ENCODE peak calls at places on chromosomes 3 and 15, in four cellular contexts. P is neural progenitor cell, M is hepatocyte, N is MM.1S. U is an unnamed sample.
A peak's percentile ranks its signal among the peaks of the same experiment; 100 is the strongest.

GRCh38 chr3:155556531-155556930 is 188.3 kb downstream of the PLCH1 start:
- DNase-seq in P (no peak), M (no peak), N (no peak), U (peak; percentile 31)

GRCh38 chr15:38620108-38620507 is 55.5 kb upstream of the RASGRP1 start:
- DNase-seq in P (no peak), M (no peak), N (no peak), U (no peak)

GRCh38 chr3:150248116-150248864 is 159.8 kb upstream of the TSC22D2 start:
- DNase-seq in P (no peak), M (no peak), N (peak; percentile 17), U (peak; percentile 53)

GRCh38 chr3:127762787-127763105 is 59.6 kb downstream of the MGLL start:
- DNase-seq in P (no peak), M (no peak), N (no peak), U (no peak)

GRCh38 chr3:11238057-11238456 is 34.1 kb upstream of the ATG7 start:
- DNase-seq in P (no peak), M (peak; percentile 23), N (no peak), U (peak; percentile 91)

GRCh38 chr3:41265823-41266273 is 66.5 kb downstream of the CTNNB1 start:
- DNase-seq in P (no peak), M (no peak), N (no peak), U (peak; percentile 65)

GRCh38 chr3:10352146-10352911 is 31.4 kb upstream of the SEC13 start:
- DNase-seq in P (no peak), M (peak; percentile 66), N (no peak), U (peak; percentile 39)

GRCh38 chr15:76190767-76191538 is 120.3 kb downstream of the ETFA start:
- DNase-seq in P (peak; percentile 92), M (peak; percentile 91), N (peak; percentile 79), U (peak; percentile 92)

GRCh38 chr15:69456208-69457166 is 3.9 kb downstream of the RPLP1 start:
- DNase-seq in P (no peak), M (no peak), N (no peak), U (no peak)

GRCh38 chr3:40620151-40620550 is 95.4 kb downstream of the ZNF621 start:
- DNase-seq in P (no peak), M (no peak), N (no peak), U (peak; percentile 5)

GRCh38 chr3:21024563-21024962 is 726.4 kb downstream of the ZNF385D start:
- DNase-seq in P (no peak), M (no peak), N (no peak), U (no peak)

GRCh38 chr3:55434789-55435188 is 52.3 kb downstream of the WNT5A start:
- DNase-seq in P (peak; percentile 45), M (no peak), N (peak; percentile 60), U (peak; percentile 36)

GRCh38 chr3:178522200-178523052 is 13.8 kb upstream of the KCNMB2 start:
- DNase-seq in P (no peak), M (no peak), N (peak; percentile 94), U (no peak)

GRCh38 chr3:178519701-178520100 is 16.5 kb upstream of the KCNMB2 start:
- DNase-seq in P (no peak), M (no peak), N (peak; percentile 52), U (no peak)

GRCh38 chr3:178517665-178518366 is 18.4 kb upstream of the KCNMB2 start:
- DNase-seq in P (no peak), M (no peak), N (no peak), U (no peak)

GRCh38 chr3:178520436-178520835 is 15.8 kb upstream of the KCNMB2 start:
- DNase-seq in P (no peak), M (no peak), N (no peak), U (no peak)

GRCh38 chr3:178518660-178519396 is 17.4 kb upstream of the KCNMB2 start:
- DNase-seq in P (no peak), M (no peak), N (peak; percentile 99), U (peak; percentile 16)
- TF ChIP-seq EZH2 in P (no peak), M (no peak), N (no peak), U (no peak)

GRCh38 chr3:188156051-188156450 is 2.1 kb downstream of the LPP start:
- DNase-seq in P (no peak), M (no peak), N (no peak), U (no peak)

GRCh38 chr3:188154758-188155574 is 1.0 kb downstream of the LPP start:
- DNase-seq in P (no peak), M (no peak), N (no peak), U (peak; percentile 51)

GRCh38 chr3:188153498-188153948 is 434 bp upstream of the LPP start:
- DNase-seq in P (peak; percentile 94), M (peak; percentile 95), N (no peak), U (peak; percentile 97)

GRCh38 chr3:188152660-188153497 is 1.1 kb upstream of the LPP start:
- DNase-seq in P (peak; percentile 44), M (peak; percentile 78), N (no peak), U (peak; percentile 86)

GRCh38 chr3:188153949-188154757 is at the start of gene LPP:
- DNase-seq in P (peak; percentile 89), M (peak; percentile 88), N (peak; percentile 51), U (peak; percentile 90)
- TF ChIP-seq EZH2phosphoT487 in P (no peak), M (no peak), N (no peak), U (no peak)

GRCh38 chr15:73368301-73369072 is at the start of gene HCN4:
- DNase-seq in P (peak; percentile 86), M (peak; percentile 43), N (no peak), U (peak; percentile 38)

GRCh38 chr15:73366766-73367623 is 1.8 kb downstream of the HCN4 start:
- DNase-seq in P (peak; percentile 54), M (no peak), N (no peak), U (no peak)

GRCh38 chr15:73370151-73370550 is 1.4 kb upstream of the HCN4 start:
- DNase-seq in P (peak; percentile 29), M (no peak), N (no peak), U (peak; percentile 29)

GRCh38 chr15:73369073-73369694 is 426 bp upstream of the HCN4 start:
- DNase-seq in P (peak; percentile 41), M (no peak), N (no peak), U (peak; percentile 13)

GRCh38 chr15:73367624-73368300 is 996 bp downstream of the HCN4 start:
- DNase-seq in P (peak; percentile 64), M (peak; percentile 25), N (no peak), U (peak; percentile 31)
- TF ChIP-seq EZH2 in P (no peak), M (no peak), N (no peak), U (no peak)

GRCh38 chr15:67256051-67256450 is 1.5 kb downstream of the IQCH start:
- DNase-seq in P (no peak), M (no peak), N (no peak), U (no peak)

GRCh38 chr15:67259806-67260205 is 5.2 kb downstream of the IQCH start:
- DNase-seq in P (no peak), M (no peak), N (no peak), U (no peak)

GRCh38 chr15:67253517-67254237 is 784 bp downstream of the AAGAB start:
- DNase-seq in P (no peak), M (no peak), N (no peak), U (peak; percentile 58)

GRCh38 chr15:67254238-67255175 is at the start of the genes AAGAB and IQCH:
- DNase-seq in P (peak; percentile 98), M (peak; percentile 99), N (peak; percentile 96), U (peak; percentile 99)

DNA sequence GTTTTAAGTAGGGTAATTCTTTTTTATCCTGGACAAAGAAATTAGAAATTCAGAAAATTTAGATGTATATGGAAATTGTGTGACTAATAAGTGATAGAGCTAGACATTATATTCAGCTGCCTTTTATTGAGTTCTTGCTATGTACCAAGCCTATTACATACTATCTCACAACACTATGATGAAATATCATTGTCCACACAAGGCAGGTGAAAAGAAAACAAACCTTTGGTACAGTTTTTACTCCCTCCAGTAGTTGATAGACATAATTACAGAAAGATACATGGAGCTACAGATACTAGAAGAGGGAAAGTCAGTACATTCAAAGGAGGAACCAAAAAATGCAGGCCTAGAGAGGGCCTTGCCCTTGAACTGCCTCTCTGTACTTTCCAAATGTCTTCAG is 4.8 kb downstream of the IQCH start:
- DNase-seq in P (no peak), M (no peak), N (no peak), U (no peak)
- TF ChIP-seq EZH2phosphoT487 in P (no peak), M (no peak), N (no peak), U (no peak)

GRCh38 chr3:98651766-98652077 is 58.3 kb upstream of the CPOX start:
- DNase-seq in P (no peak), M (no peak), N (no peak), U (no peak)

GRCh38 chr3:98655666-98656065 is 62.3 kb upstream of the CPOX start:
- DNase-seq in P (no peak), M (no peak), N (no peak), U (peak; percentile 64)

GRCh38 chr3:98662699-98663098 is 69.3 kb upstream of the CPOX start:
- DNase-seq in P (no peak), M (no peak), N (no peak), U (no peak)

DNA sequence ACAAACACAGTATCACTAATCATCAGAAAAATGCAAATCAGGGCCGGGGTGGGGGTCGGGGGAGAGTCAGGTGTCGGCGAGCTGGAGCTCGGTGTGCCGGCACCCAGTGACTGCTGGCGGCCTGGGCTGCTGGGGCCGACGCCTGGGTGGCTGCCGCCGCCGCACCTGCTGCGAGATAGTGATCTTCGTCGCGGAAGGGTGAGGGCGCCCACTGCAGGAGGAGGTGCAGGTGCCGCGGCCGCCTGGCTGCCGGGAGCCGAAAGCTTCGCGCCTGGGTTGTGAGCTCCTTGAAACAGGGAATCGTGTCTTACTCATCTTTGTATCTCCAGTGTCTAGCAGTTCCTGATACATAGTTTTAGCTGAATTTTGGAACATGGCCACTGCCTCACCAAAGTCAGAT is 64.0 kb upstream of the CPOX start:
- DNase-seq in P (peak; percentile 62), M (peak; percentile 65), N (peak; percentile 79), U (peak; percentile 3)
- TF ChIP-seq EZH2 in P (peak; percentile 44), M (no peak), N (no peak), U (no peak)

DNA sequence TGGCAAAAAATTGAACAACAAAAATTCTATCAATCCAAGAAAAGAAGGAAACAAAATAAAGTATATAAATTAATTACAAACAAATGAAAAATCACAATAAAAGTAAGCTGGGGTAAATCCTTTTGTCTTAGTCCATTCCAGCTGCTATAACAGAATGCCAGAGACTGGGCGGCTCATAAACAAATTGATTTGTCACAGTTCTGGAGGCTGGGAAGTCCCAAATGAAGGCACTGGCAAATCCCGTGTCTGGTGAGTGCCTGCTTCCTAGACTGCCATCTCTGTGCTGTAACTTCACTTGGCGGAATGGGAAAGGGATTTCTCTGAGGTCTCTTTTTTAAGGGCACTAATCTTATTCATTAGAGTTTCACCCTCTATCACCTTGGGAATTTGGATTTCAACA is 53.6 kb upstream of the RPL35A start:
- DNase-seq in P (no peak), M (no peak), N (no peak), U (no peak)
- TF ChIP-seq EZH2phosphoT487 in P (no peak), M (no peak), N (no peak), U (no peak)